ENCODE peak calls at places on chromosomes 4 and X, in five cellular contexts. S is K562, B is H1, Q is HepG2, T is GM12878. W is an unnamed sample.

GRCh38 chr4:88697113-88697512 is 516 bp downstream of the NAP1L5 start:
- DNase-seq in Q (no peak), B (no peak), T (no peak), S (no peak), W (no peak)

GRCh38 chr4:37994569-37994968 is 34.4 kb downstream of the PTTG2 start:
- DNase-seq in T (no peak), S (no peak), B (no peak), Q (no peak), W (no peak)

GRCh38 chrX:78330068-78330467 is 2.7 kb upstream of the CYSLTR1 start:
- DNase-seq in S (no peak), T (no peak), Q (no peak), B (no peak), W (no peak)

GRCh38 chr4:109186458-109186945 is 116.0 kb downstream of the COL25A1 start:
- DNase-seq in S (no peak), Q (no peak), B (no peak), T (no peak), W (no peak)

GRCh38 chrX:63765692-63766091 is 19.3 kb downstream of the ARHGEF9 start:
- DNase-seq in B (no peak), T (no peak), S (no peak), Q (no peak), W (no peak)

GRCh38 chr4:154332681-154333421 is 158.7 kb downstream of the DCHS2 start:
- DNase-seq in S (no peak), T (peak), B (peak), Q (no peak), W (no peak)

GRCh38 chr4:14095881-14096280 is 468.4 kb upstream of the BOD1L1 start:
- DNase-seq in Q (no peak), T (no peak), S (no peak), B (no peak), W (no peak)

GRCh38 chr4:89290727-89291126 is 16.9 kb downstream of the GPRIN3 start:
- DNase-seq in Q (no peak), B (no peak), S (no peak), T (no peak), W (no peak)

GRCh38 chr4:54228064-54228527 is 997 bp upstream of the PDGFRA start:
- DNase-seq in Q (peak), S (peak), T (no peak), B (peak), W (no peak)

GRCh38 chr4:24930136-24930535 is 17.3 kb upstream of the CCDC149 start:
- DNase-seq in Q (no peak), T (no peak), B (no peak), S (no peak), W (no peak)

GRCh38 chrX:9626379-9626778 is 139.3 kb downstream of the GPR143 start:
- DNase-seq in B (no peak), S (no peak), T (no peak), Q (no peak), W (no peak)

GRCh38 chrX:40778861-40779575 is 43.7 kb upstream of the MED14 start:
- DNase-seq in T (no peak), B (no peak), S (no peak), Q (no peak), W (peak)

GRCh38 chr4:40317921-40318658 is 17.0 kb upstream of the CHRNA9 start:
- DNase-seq in B (no peak), S (no peak), Q (no peak), T (no peak), W (no peak)

DNA sequence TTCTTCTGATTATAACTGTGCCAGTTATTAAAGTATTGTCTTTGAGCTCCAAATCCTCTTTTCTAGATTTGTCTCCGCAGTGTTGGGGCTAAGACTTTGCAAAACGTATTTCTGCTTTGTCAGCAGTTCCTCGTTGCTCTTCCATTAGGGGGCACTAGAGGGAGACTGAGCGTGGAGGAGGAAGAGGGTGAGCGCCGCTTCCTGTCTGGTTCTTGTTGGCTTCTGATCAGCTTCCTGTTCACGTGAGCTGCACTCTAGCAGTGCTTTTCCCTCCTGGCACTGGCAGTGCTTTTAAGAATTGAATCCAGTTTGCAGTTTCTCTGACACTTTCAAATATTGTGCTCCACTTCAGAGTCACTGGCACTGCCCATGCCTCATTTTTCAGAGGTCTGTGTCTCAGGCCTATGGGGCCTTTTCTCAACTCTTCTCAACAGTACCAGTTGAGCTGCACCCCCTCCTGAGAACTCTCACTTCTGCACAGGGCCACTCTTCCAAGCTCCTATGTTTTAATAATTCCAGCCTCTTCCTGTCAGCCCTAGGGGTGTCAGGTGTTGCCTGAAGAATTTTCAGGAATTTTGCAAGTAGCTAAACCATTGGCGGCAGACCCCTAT is 54.4 kb upstream of the LCORL start:
- DNase-seq in T (no peak), Q (peak), B (peak), S (peak), W (peak)
- TF ChIP-seq JUND in T (no peak), Q (no peak), B (no peak), S (peak), W (no peak)

GRCh38 chr4:8905773-8906667 is 34.4 kb upstream of the HMX1 start:
- DNase-seq in B (peak), Q (no peak), T (no peak), S (no peak), W (no peak)
- TF ChIP-seq CEBPB in B (no peak), Q (no peak), T (no peak), S (no peak), W (no peak)

GRCh38 chr4:128524311-128524710 is 236.7 kb upstream of the PGRMC2 start:
- DNase-seq in B (no peak), T (no peak), Q (no peak), S (no peak), W (peak)
- TF ChIP-seq JUND in B (no peak), T (no peak), Q (no peak), S (no peak), W (peak)

GRCh38 chr4:181294421-181294820 is 948.8 kb upstream of the TENM3 start:
- DNase-seq in T (no peak), S (no peak), Q (no peak), B (no peak), W (no peak)

GRCh38 chr4:181289203-181289602 is 954.0 kb upstream of the TENM3 start:
- DNase-seq in T (no peak), B (no peak), Q (no peak), S (no peak), W (no peak)

GRCh38 chr4:181293014-181293413 is 950.2 kb upstream of the TENM3 start:
- DNase-seq in S (no peak), T (no peak), B (no peak), Q (no peak), W (no peak)

GRCh38 chr4:181291615-181292014 is 951.6 kb upstream of the TENM3 start:
- DNase-seq in B (no peak), Q (no peak), T (no peak), S (no peak), W (no peak)

GRCh38 chr4:181293541-181293940 is 949.7 kb upstream of the TENM3 start:
- DNase-seq in Q (no peak), T (no peak), S (no peak), B (no peak), W (no peak)
- TF ChIP-seq CEBPB in Q (no peak), T (no peak), S (no peak), B (no peak), W (no peak)

GRCh38 chrX:132146456-132146855 is 18.6 kb upstream of the FRMD7 start:
- DNase-seq in Q (peak), B (no peak), T (no peak), S (no peak), W (no peak)
- TF ChIP-seq JUND in Q (no peak), B (no peak), T (no peak), S (no peak), W (no peak)

DNA sequence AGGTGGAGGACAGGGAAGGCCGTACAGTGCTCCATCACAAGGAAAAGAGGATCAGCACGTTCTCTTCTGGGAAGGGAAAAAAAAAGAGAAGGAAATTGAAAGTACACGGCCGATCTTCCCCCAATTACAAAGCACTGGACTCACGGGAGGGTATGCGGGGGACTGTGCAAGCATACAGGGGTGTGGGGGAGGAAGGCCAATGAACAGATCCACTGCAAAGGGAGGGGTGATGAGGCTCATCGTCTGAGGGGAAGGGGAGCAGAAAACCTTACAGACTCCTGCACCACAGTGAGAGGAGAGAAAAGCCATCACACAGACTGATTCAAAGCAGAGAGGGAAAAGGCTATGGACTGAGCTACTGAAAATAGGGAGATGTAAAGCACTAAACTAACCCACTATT is 1.1 kb downstream of the ELK1 start:
- DNase-seq in Q (no peak), S (peak), T (no peak), B (no peak), W (no peak)
- TF ChIP-seq CEBPB in Q (no peak), S (no peak), T (no peak), B (no peak), W (no peak)

W was measured in HCT116.